ENCODE peak calls at places on chromosomes 11 and 22, in five cellular contexts. X is AG10803, Z is germinal center, M is NCI-H510A, T is left ventricle myocardium inferior. H is an unnamed sample.

GRCh38 chr11:111302298-111302697 is 4.0 kb downstream of the POU2AF3 start:
- DNase-seq in X (no peak), Z (no peak), M (peak; percentile 28), T (no peak), H (no peak)

GRCh38 chr22:38137876-38138687 is 27.6 kb upstream of the BAIAP2L2 start:
- DNase-seq in X (no peak), Z (no peak), M (no peak), T (no peak), H (no peak)

GRCh38 chr11:113440816-113441215 is 34.4 kb downstream of the DRD2 start:
- DNase-seq in X (no peak), Z (no peak), M (no peak), T (no peak), H (no peak)

GRCh38 chr22:41929158-41929896 is 2.7 kb upstream of the TNFRSF13C start:
- DNase-seq in X (no peak), Z (no peak), M (no peak), T (no peak), H (no peak)

GRCh38 chr22:28141614-28142013 is 222.6 kb upstream of the PITPNB start:
- DNase-seq in X (peak; percentile 87), Z (no peak), M (no peak), T (no peak), H (no peak)

GRCh38 chr22:19871845-19872778 is 17.4 kb upstream of the GNB1L start:
- DNase-seq in X (no peak), Z (no peak), M (no peak), T (no peak), H (no peak)

GRCh38 chr11:951507-951906 is 25.8 kb downstream of the AP2A2 start:
- DNase-seq in X (no peak), Z (no peak), M (no peak), T (no peak), H (no peak)

GRCh38 chr11:44034639-44035038 is 13.1 kb upstream of the ACCSL start:
- DNase-seq in X (no peak), Z (no peak), M (no peak), T (no peak), H (no peak)

GRCh38 chr22:43312608-43313007 is 30.6 kb downstream of the SCUBE1 start:
- DNase-seq in X (no peak), Z (no peak), M (no peak), T (no peak), H (no peak)

GRCh38 chr11:130411223-130411622 is 17.2 kb downstream of the ADAMTS8 start:
- DNase-seq in X (no peak), Z (no peak), M (no peak), T (no peak), H (no peak)

GRCh38 chr22:41286639-41287091 is 678 bp upstream of the RANGAP1 start:
- DNase-seq in X (peak; percentile 29), Z (peak; percentile 55), M (no peak), T (no peak), H (peak; percentile 48)

GRCh38 chr11:70246196-70246595 is 24.3 kb upstream of the PPFIA1 start:
- DNase-seq in X (no peak), Z (no peak), M (no peak), T (no peak), H (no peak)

GRCh38 chr11:134976540-134976939 is 564.5 kb upstream of the B3GAT1 start:
- DNase-seq in X (no peak), Z (no peak), M (no peak), T (no peak), H (no peak)

GRCh38 chr11:74185695-74186094 is 14.6 kb downstream of the PPME1 start:
- DNase-seq in X (no peak), Z (no peak), M (no peak), T (no peak), H (no peak)

GRCh38 chr11:36594316-36594989 is at the start of gene IFTAP:
- DNase-seq in X (peak; percentile 89), Z (no peak), M (peak; percentile 48), T (no peak), H (peak; percentile 24)

GRCh38 chr22:37753746-37754145 is 54.0 kb upstream of the GCAT start:
- DNase-seq in X (no peak), Z (no peak), M (no peak), T (peak; percentile 44), H (no peak)

GRCh38 chr11:75508051-75508561 is 17.6 kb downstream of the GDPD5 start:
- DNase-seq in X (no peak), Z (peak; percentile 86), M (no peak), T (no peak), H (no peak)

GRCh38 chr11:71501071-71501985 is 25.7 kb upstream of the KRTAP5-7 start:
- DNase-seq in X (no peak), Z (no peak), M (no peak), T (no peak), H (no peak)

GRCh38 chr11:24932110-24933000 is 435.5 kb downstream of the LUZP2 start:
- DNase-seq in X (no peak), Z (no peak), M (peak; percentile 42), T (no peak), H (no peak)

GRCh38 chr11:59416613-59417012 is 9.6 kb downstream of the OR5A2 start:
- DNase-seq in X (no peak), Z (no peak), M (no peak), T (no peak), H (no peak)

GRCh38 chr22:49866646-49867045 is 13.0 kb downstream of the ZBED4 start:
- DNase-seq in X (no peak), Z (no peak), M (no peak), T (no peak), H (no peak)

GRCh38 chr11:118054712-118055640 is 21.9 kb upstream of the TMPRSS4 start:
- DNase-seq in X (no peak), Z (no peak), M (no peak), T (no peak), H (no peak)

GRCh38 chr11:127106938-127107337 is 106.4 kb upstream of the KIRREL3 start:
- DNase-seq in X (no peak), Z (no peak), M (peak; percentile 77), T (no peak), H (no peak)

GRCh38 chr11:63489879-63490278 is 1.1 kb downstream of the PLAAT5 start:
- DNase-seq in X (peak; percentile 22), Z (no peak), M (no peak), T (no peak), H (no peak)

GRCh38 chr22:36377022-36377631 is 10.6 kb downstream of the MYH9 start:
- DNase-seq in X (no peak), Z (peak; percentile 57), M (no peak), T (no peak), H (peak; percentile 66)

GRCh38 chr11:128784059-128784804 is 82.9 kb downstream of the KCNJ1 start:
- DNase-seq in X (no peak), Z (no peak), M (no peak), T (no peak), H (no peak)

GRCh38 chr22:40179535-40179934 is 1.8 kb downstream of the TNRC6B start:
- DNase-seq in X (no peak), Z (no peak), M (no peak), T (no peak), H (no peak)

GRCh38 chr22:46829140-46829891 is 66.9 kb downstream of the TBC1D22A start:
- DNase-seq in X (peak; percentile 95), Z (no peak), M (no peak), T (no peak), H (no peak)

GRCh38 chr11:124839051-124839971 is 25.9 kb upstream of the ROBO3 start:
- DNase-seq in X (no peak), Z (no peak), M (no peak), T (no peak), H (no peak)

GRCh38 chr11:75768112-75768908 is at the start of gene DGAT2:
- DNase-seq in X (peak; percentile 48), Z (peak; percentile 85), M (peak; percentile 70), T (peak; percentile 78), H (peak; percentile 92)

GRCh38 chr22:24265734-24266133 is 4.9 kb upstream of the SPECC1L start:
- DNase-seq in X (peak; percentile 56), Z (no peak), M (no peak), T (no peak), H (no peak)